ENCODE peak calls at places on chromosomes 2 and 18, in five cellular contexts. One of them, this sample, is unnamed.

GRCh38 chr2:36570416-36570815 is 27.6 kb downstream of the FEZ2 start:
- DNase-seq in central memory CD8-positive, alpha-beta T cell: no peak
- DNase-seq in MCF 10A: no peak
- DNase-seq in fibroblast of mammary gland: peak
- DNase-seq in RCC 7860: no peak
- DNase-seq in this sample: no peak

GRCh38 chr2:72894466-72894865 is 7.3 kb downstream of the SPR start:
- DNase-seq in fibroblast of mammary gland: no peak
- DNase-seq in MCF 10A: no peak
- DNase-seq in central memory CD8-positive, alpha-beta T cell: no peak
- DNase-seq in RCC 7860: no peak
- DNase-seq in this sample: no peak

GRCh38 chr2:239598011-239598731 is 197.4 kb upstream of the HDAC4 start:
- DNase-seq in RCC 7860: no peak
- DNase-seq in MCF 10A: no peak
- DNase-seq in fibroblast of mammary gland: no peak
- DNase-seq in central memory CD8-positive, alpha-beta T cell: no peak
- DNase-seq in this sample: no peak

GRCh38 chr18:8960740-8961657 is 141.5 kb upstream of the NDUFV2 start:
- DNase-seq in central memory CD8-positive, alpha-beta T cell: no peak
- DNase-seq in fibroblast of mammary gland: peak
- DNase-seq in RCC 7860: peak
- DNase-seq in MCF 10A: peak
- DNase-seq in this sample: peak

GRCh38 chr18:58562999-58563667 is 65.8 kb downstream of the ALPK2 start:
- DNase-seq in RCC 7860: no peak
- DNase-seq in central memory CD8-positive, alpha-beta T cell: no peak
- DNase-seq in MCF 10A: no peak
- DNase-seq in fibroblast of mammary gland: no peak
- DNase-seq in this sample: no peak

GRCh38 chr2:96315400-96316071 is 9.6 kb upstream of the ITPRIPL1 start:
- DNase-seq in fibroblast of mammary gland: peak
- DNase-seq in MCF 10A: peak
- DNase-seq in central memory CD8-positive, alpha-beta T cell: no peak
- DNase-seq in RCC 7860: peak
- DNase-seq in this sample: peak

GRCh38 chr2:120540719-120541552 is 194.7 kb upstream of the GLI2 start:
- DNase-seq in RCC 7860: no peak
- DNase-seq in MCF 10A: no peak
- DNase-seq in fibroblast of mammary gland: no peak
- DNase-seq in central memory CD8-positive, alpha-beta T cell: no peak
- DNase-seq in this sample: no peak

GRCh38 chr18:49899647-49900330 is 86.5 kb upstream of the ACAA2 start:
- DNase-seq in RCC 7860: no peak
- DNase-seq in central memory CD8-positive, alpha-beta T cell: no peak
- DNase-seq in fibroblast of mammary gland: no peak
- DNase-seq in MCF 10A: no peak
- DNase-seq in this sample: no peak

GRCh38 chr2:32342811-32343210 is 14.0 kb upstream of the BIRC6 start:
- DNase-seq in central memory CD8-positive, alpha-beta T cell: no peak
- DNase-seq in fibroblast of mammary gland: peak
- DNase-seq in MCF 10A: peak
- DNase-seq in RCC 7860: no peak
- DNase-seq in this sample: no peak

GRCh38 chr2:119744335-119744939 is 15.3 kb upstream of the PTPN4 start:
- DNase-seq in central memory CD8-positive, alpha-beta T cell: no peak
- DNase-seq in MCF 10A: peak
- DNase-seq in fibroblast of mammary gland: peak
- DNase-seq in RCC 7860: peak
- DNase-seq in this sample: peak

GRCh38 chr2:138780451-138780880 is 276 bp upstream of the NXPH2 start:
- DNase-seq in fibroblast of mammary gland: no peak
- DNase-seq in RCC 7860: no peak
- DNase-seq in central memory CD8-positive, alpha-beta T cell: no peak
- DNase-seq in MCF 10A: no peak
- DNase-seq in this sample: no peak

GRCh38 chr2:215022418-215022817 is 116.0 kb downstream of the ABCA12 start:
- DNase-seq in central memory CD8-positive, alpha-beta T cell: no peak
- DNase-seq in fibroblast of mammary gland: peak
- DNase-seq in MCF 10A: peak
- DNase-seq in RCC 7860: no peak
- DNase-seq in this sample: no peak

GRCh38 chr2:25063876-25064660 is 22.2 kb downstream of the EFR3B start:
- DNase-seq in RCC 7860: no peak
- DNase-seq in MCF 10A: no peak
- DNase-seq in fibroblast of mammary gland: no peak
- DNase-seq in central memory CD8-positive, alpha-beta T cell: no peak
- DNase-seq in this sample: no peak

GRCh38 chr2:121877366-121877765 is 121.9 kb downstream of the TSN start:
- DNase-seq in MCF 10A: no peak
- DNase-seq in RCC 7860: no peak
- DNase-seq in fibroblast of mammary gland: no peak
- DNase-seq in central memory CD8-positive, alpha-beta T cell: no peak
- DNase-seq in this sample: no peak

GRCh38 chr2:201886504-201886903 is 80.2 kb downstream of the CDK15 start:
- DNase-seq in MCF 10A: peak
- DNase-seq in RCC 7860: no peak
- DNase-seq in fibroblast of mammary gland: peak
- DNase-seq in central memory CD8-positive, alpha-beta T cell: no peak
- DNase-seq in this sample: peak

GRCh38 chr2:11809586-11810236 is 63.3 kb downstream of the LPIN1 start:
- DNase-seq in central memory CD8-positive, alpha-beta T cell: no peak
- DNase-seq in MCF 10A: no peak
- DNase-seq in RCC 7860: no peak
- DNase-seq in fibroblast of mammary gland: no peak
- DNase-seq in this sample: no peak

GRCh38 chr2:40412456-40412855 is 39.4 kb downstream of the SLC8A1 start:
- DNase-seq in central memory CD8-positive, alpha-beta T cell: no peak
- DNase-seq in MCF 10A: peak
- DNase-seq in RCC 7860: peak
- DNase-seq in fibroblast of mammary gland: peak
- DNase-seq in this sample: peak

GRCh38 chr2:54960118-54960517 is 90.1 kb downstream of the RTN4 start:
- DNase-seq in RCC 7860: no peak
- DNase-seq in MCF 10A: no peak
- DNase-seq in fibroblast of mammary gland: no peak
- DNase-seq in central memory CD8-positive, alpha-beta T cell: no peak
- DNase-seq in this sample: no peak

GRCh38 chr2:71846669-71847291 is 300.9 kb downstream of the CYP26B1 start:
- DNase-seq in central memory CD8-positive, alpha-beta T cell: no peak
- DNase-seq in MCF 10A: no peak
- DNase-seq in fibroblast of mammary gland: peak
- DNase-seq in RCC 7860: no peak
- DNase-seq in this sample: no peak

GRCh38 chr2:28486526-28486925 is 9.3 kb upstream of the PLB1 start:
- DNase-seq in fibroblast of mammary gland: no peak
- DNase-seq in central memory CD8-positive, alpha-beta T cell: no peak
- DNase-seq in MCF 10A: no peak
- DNase-seq in RCC 7860: no peak
- DNase-seq in this sample: no peak

GRCh38 chr18:3816601-3817363 is 366.8 kb downstream of the TGIF1 start:
- DNase-seq in fibroblast of mammary gland: peak
- DNase-seq in MCF 10A: peak
- DNase-seq in RCC 7860: peak
- DNase-seq in central memory CD8-positive, alpha-beta T cell: no peak
- DNase-seq in this sample: peak

GRCh38 chr2:64837925-64838641 is 151.1 kb upstream of the SLC1A4 start:
- DNase-seq in MCF 10A: peak
- DNase-seq in central memory CD8-positive, alpha-beta T cell: no peak
- DNase-seq in fibroblast of mammary gland: peak
- DNase-seq in RCC 7860: peak
- DNase-seq in this sample: peak

GRCh38 chr18:47168509-47168908 is 7.7 kb downstream of the IER3IP1 start:
- DNase-seq in central memory CD8-positive, alpha-beta T cell: no peak
- DNase-seq in RCC 7860: no peak
- DNase-seq in fibroblast of mammary gland: no peak
- DNase-seq in MCF 10A: no peak
- DNase-seq in this sample: no peak

GRCh38 chr2:41242001-41242331 is 790.1 kb upstream of the SLC8A1 start:
- DNase-seq in RCC 7860: no peak
- DNase-seq in central memory CD8-positive, alpha-beta T cell: no peak
- DNase-seq in MCF 10A: no peak
- DNase-seq in fibroblast of mammary gland: no peak
- DNase-seq in this sample: no peak

GRCh38 chr2:65479528-65479927 is 47.1 kb upstream of the SPRED2 start:
- DNase-seq in fibroblast of mammary gland: no peak
- DNase-seq in RCC 7860: no peak
- DNase-seq in central memory CD8-positive, alpha-beta T cell: no peak
- DNase-seq in MCF 10A: no peak
- DNase-seq in this sample: no peak

GRCh38 chr2:120439637-120440384 is 93.9 kb downstream of the INHBB start:
- DNase-seq in MCF 10A: no peak
- DNase-seq in central memory CD8-positive, alpha-beta T cell: no peak
- DNase-seq in RCC 7860: no peak
- DNase-seq in fibroblast of mammary gland: no peak
- DNase-seq in this sample: no peak

GRCh38 chr2:222306393-222307137 is 7.8 kb upstream of the PAX3 start:
- DNase-seq in central memory CD8-positive, alpha-beta T cell: no peak
- DNase-seq in MCF 10A: no peak
- DNase-seq in fibroblast of mammary gland: no peak
- DNase-seq in RCC 7860: no peak
- DNase-seq in this sample: no peak

GRCh38 chr2:48292429-48292828 is 237.5 kb upstream of the STON1 start:
- DNase-seq in RCC 7860: no peak
- DNase-seq in MCF 10A: no peak
- DNase-seq in fibroblast of mammary gland: no peak
- DNase-seq in central memory CD8-positive, alpha-beta T cell: no peak
- DNase-seq in this sample: no peak

GRCh38 chr2:212727751-212728150 is 189.1 kb upstream of the ERBB4 start:
- DNase-seq in fibroblast of mammary gland: no peak
- DNase-seq in RCC 7860: no peak
- DNase-seq in central memory CD8-positive, alpha-beta T cell: no peak
- DNase-seq in MCF 10A: no peak
- DNase-seq in this sample: no peak

GRCh38 chr2:240885980-240886565 is 9.9 kb downstream of the MAB21L4 start:
- DNase-seq in RCC 7860: no peak
- DNase-seq in central memory CD8-positive, alpha-beta T cell: no peak
- DNase-seq in MCF 10A: no peak
- DNase-seq in fibroblast of mammary gland: no peak
- DNase-seq in this sample: no peak

GRCh38 chr2:51903728-51904127 is 871.8 kb upstream of the NRXN1 start:
- DNase-seq in MCF 10A: peak
- DNase-seq in central memory CD8-positive, alpha-beta T cell: no peak
- DNase-seq in RCC 7860: no peak
- DNase-seq in fibroblast of mammary gland: no peak
- DNase-seq in this sample: no peak

GRCh38 chr18:54776282-54776977 is 51.8 kb upstream of the RAB27B start:
- DNase-seq in RCC 7860: peak
- DNase-seq in fibroblast of mammary gland: peak
- DNase-seq in MCF 10A: peak
- DNase-seq in central memory CD8-positive, alpha-beta T cell: no peak
- DNase-seq in this sample: peak

GRCh38 chr2:189305291-189305943 is 125.9 kb upstream of the COL5A2 start:
- DNase-seq in MCF 10A: peak
- DNase-seq in central memory CD8-positive, alpha-beta T cell: no peak
- DNase-seq in RCC 7860: no peak
- DNase-seq in fibroblast of mammary gland: peak
- DNase-seq in this sample: no peak

GRCh38 chr2:30232801-30233130 is 1.4 kb downstream of the LBH start:
- DNase-seq in RCC 7860: no peak
- DNase-seq in MCF 10A: no peak
- DNase-seq in central memory CD8-positive, alpha-beta T cell: peak
- DNase-seq in fibroblast of mammary gland: no peak
- DNase-seq in this sample: no peak

GRCh38 chr18:49332679-49333078 is 127.8 kb downstream of the DYM start:
- DNase-seq in fibroblast of mammary gland: no peak
- DNase-seq in MCF 10A: no peak
- DNase-seq in RCC 7860: no peak
- DNase-seq in central memory CD8-positive, alpha-beta T cell: no peak
- DNase-seq in this sample: no peak

GRCh38 chr2:233124449-233125080 is 64.4 kb downstream of the INPP5D start:
- DNase-seq in central memory CD8-positive, alpha-beta T cell: no peak
- DNase-seq in MCF 10A: no peak
- DNase-seq in fibroblast of mammary gland: no peak
- DNase-seq in RCC 7860: no peak
- DNase-seq in this sample: no peak

GRCh38 chr2:29829841-29830240 is 91.5 kb downstream of the ALK start:
- DNase-seq in central memory CD8-positive, alpha-beta T cell: no peak
- DNase-seq in fibroblast of mammary gland: no peak
- DNase-seq in MCF 10A: no peak
- DNase-seq in RCC 7860: no peak
- DNase-seq in this sample: no peak

GRCh38 chr2:67289921-67290371 is 107.2 kb upstream of the ETAA1 start:
- DNase-seq in MCF 10A: peak
- DNase-seq in central memory CD8-positive, alpha-beta T cell: no peak
- DNase-seq in RCC 7860: peak
- DNase-seq in fibroblast of mammary gland: peak
- DNase-seq in this sample: peak

This sample was measured in foreskin keratinocyte.